ENCODE peak calls at places on chromosomes 11 and 22, in five cellular contexts. J is aorta, H is smooth muscle cell of the brain vasculature, N is NB4, T is fibroblast of lung. X is an unnamed sample.

GRCh38 chr11:68312780-68313573 is 586 bp downstream of the LRP5 start:
- DNase-seq in H (no peak), N (peak; percentile 53), J (no peak), T (peak; percentile 27), X (no peak)

GRCh38 chr11:105054723-105055492 is 9.8 kb upstream of the CARD16 start:
- DNase-seq in H (no peak), N (peak; percentile 16), J (no peak), T (no peak), X (no peak)

GRCh38 chr22:38030311-38031133 is 26.7 kb upstream of the PICK1 start:
- DNase-seq in J (no peak), H (no peak), N (no peak), T (no peak), X (no peak)

GRCh38 chr11:44377121-44377520 is 67.2 kb upstream of the ALX4 start:
- DNase-seq in N (no peak), H (no peak), J (no peak), T (no peak), X (no peak)

GRCh38 chr11:44971185-44971584 is 20.5 kb upstream of the TP53I11 start:
- DNase-seq in H (no peak), T (no peak), N (no peak), J (no peak), X (no peak)

GRCh38 chr11:132632641-132633124 is 899.6 kb downstream of the OPCML start:
- DNase-seq in J (no peak), N (no peak), T (peak; percentile 99), H (peak; percentile 24), X (peak; percentile 93)

GRCh38 chr11:125423247-125423849 is 72.7 kb downstream of the FEZ1 start:
- DNase-seq in T (no peak), N (no peak), H (no peak), J (no peak), X (no peak)

GRCh38 chr11:28763876-28764275 is 655.7 kb downstream of the METTL15 start:
- DNase-seq in T (peak; percentile 61), N (no peak), H (no peak), J (no peak), X (no peak)

GRCh38 chr11:133541331-133542095 is 9.2 kb upstream of the OPCML start:
- DNase-seq in H (no peak), J (no peak), N (no peak), T (no peak), X (no peak)

GRCh38 chr11:31160504-31161422 is 208.8 kb downstream of the DCDC1 start:
- DNase-seq in H (no peak), N (no peak), J (no peak), T (no peak), X (no peak)

GRCh38 chr11:77821349-77821851 is 456 bp downstream of the AAMDC start:
- DNase-seq in T (peak; percentile 46), N (peak; percentile 44), H (no peak), J (peak; percentile 50), X (no peak)

GRCh38 chr11:47533690-47534135 is 19.2 kb downstream of the CELF1 start:
- DNase-seq in N (no peak), T (peak; percentile 78), J (no peak), H (no peak), X (no peak)

GRCh38 chr11:94501522-94501921 is 7.7 kb downstream of the ANKRD49 start:
- DNase-seq in T (no peak), J (no peak), H (no peak), N (no peak), X (no peak)

GRCh38 chr22:46060292-46061123 is 83.5 kb upstream of the WNT7B start:
- DNase-seq in T (peak; percentile 27), J (no peak), N (no peak), H (no peak), X (no peak)

GRCh38 chr22:28462041-28462440 is 217.6 kb downstream of the TTC28 start:
- DNase-seq in T (no peak), N (no peak), J (no peak), H (no peak), X (no peak)

GRCh38 chr11:58788355-58789023 is 56.0 kb downstream of the GLYATL2 start:
- DNase-seq in H (no peak), T (peak; percentile 38), J (no peak), N (peak; percentile 71), X (peak; percentile 5)

X was measured in skeletal muscle cell.